ENCODE peak calls at places on chromosomes 11 and 22, in seven cellular contexts. U is testis, T is fibroblast of mammary gland, M is omental fat pad, H is WTC11, J is Calu3, E is neural crest cell. X is an unnamed sample.
A peak's percentile ranks its signal among the peaks of the same experiment; 100 is the strongest.

GRCh38 chr11:83611616-83612015 is 325.4 kb upstream of the CCDC90B start:
- DNase-seq in U (no peak), T (no peak), M (no peak), H (no peak), J (no peak), E (no peak), X (no peak)

GRCh38 chr11:31651822-31652221 is 142.3 kb downstream of the ELP4 start:
- DNase-seq in U (no peak), T (no peak), M (no peak), H (no peak), J (no peak), E (no peak), X (no peak)

GRCh38 chr22:22058649-22059475 is 76.3 kb upstream of the TOP3B start:
- DNase-seq in U (no peak), T (no peak), M (no peak), H (no peak), J (no peak), E (no peak), X (no peak)

GRCh38 chr11:22976146-22976545 is 115.9 kb upstream of the CCDC179 start:
- DNase-seq in U (no peak), T (peak; percentile 80), M (no peak), H (no peak), J (peak; percentile 65), E (no peak), X (peak; percentile 73)

GRCh38 chr11:81092517-81092916 is 1641.1 kb downstream of the FAM181B start:
- DNase-seq in U (no peak), T (no peak), M (no peak), H (no peak), J (no peak), E (no peak), X (no peak)

GRCh38 chr11:33941637-33942160 is 49.8 kb upstream of the LMO2 start:
- DNase-seq in U (no peak), T (peak; percentile 21), M (no peak), H (no peak), J (no peak), E (no peak), X (no peak)

GRCh38 chr11:74866557-74866956 is 82.3 kb downstream of the XRRA1 start:
- DNase-seq in U (no peak), T (no peak), M (no peak), H (no peak), J (no peak), E (no peak), X (no peak)

GRCh38 chr11:117946196-117946841 is 17.1 kb upstream of the TMPRSS13 start:
- DNase-seq in U (no peak), T (no peak), M (no peak), H (no peak), J (no peak), E (no peak), X (no peak)

GRCh38 chr11:117815262-117815803 is 9.2 kb downstream of the FXYD2 start:
- DNase-seq in U (no peak), T (no peak), M (no peak), H (no peak), J (no peak), E (no peak), X (no peak)

GRCh38 chr11:126355926-126356897 is 726 bp downstream of the ST3GAL4 start:
- DNase-seq in U (no peak), T (peak; percentile 33), M (no peak), H (peak; percentile 51), J (no peak), E (no peak), X (peak; percentile 68)

GRCh38 chr11:114180301-114181055 is 115.7 kb upstream of the NNMT start:
- DNase-seq in U (peak; percentile 73), T (peak; percentile 48), M (no peak), H (peak; percentile 59), J (peak; percentile 47), E (no peak), X (peak; percentile 61)

GRCh38 chr22:26672060-26672471 is 14.7 kb downstream of the MIAT start:
- DNase-seq in U (no peak), T (no peak), M (no peak), H (no peak), J (no peak), E (no peak), X (no peak)

GRCh38 chr11:78886616-78887015 is 312.0 kb upstream of the NARS2 start:
- DNase-seq in U (no peak), T (peak; percentile 70), M (no peak), H (no peak), J (no peak), E (no peak), X (peak; percentile 96)

GRCh38 chr11:128488471-128488870 is 98.9 kb downstream of the ETS1 start:
- DNase-seq in U (no peak), T (peak; percentile 99), M (no peak), H (no peak), J (no peak), E (no peak), X (peak; percentile 92)

GRCh38 chr22:32775957-32776356 is 25.5 kb upstream of the TIMP3 start:
- DNase-seq in U (no peak), T (no peak), M (no peak), H (no peak), J (no peak), E (no peak), X (peak; percentile 29)

GRCh38 chr22:37403267-37403960 is 23.9 kb downstream of the ELFN2 start:
- DNase-seq in U (no peak), T (no peak), M (no peak), H (peak; percentile 60), J (no peak), E (no peak), X (no peak)

GRCh38 chr22:17359501-17359900 is 9.8 kb upstream of the CECR2 start:
- DNase-seq in U (no peak), T (no peak), M (no peak), H (no peak), J (no peak), E (no peak), X (no peak)

GRCh38 chr22:27032121-27032761 is 374.9 kb downstream of the MIAT start:
- DNase-seq in U (peak; percentile 37), T (no peak), M (no peak), H (peak; percentile 78), J (no peak), E (peak; percentile 18), X (peak; percentile 5)

GRCh38 chr11:122888162-122888561 is 5.6 kb downstream of the JHY start:
- DNase-seq in U (no peak), T (no peak), M (no peak), H (no peak), J (no peak), E (no peak), X (no peak)

GRCh38 chr11:85988780-85989179 is 80.1 kb downstream of the PICALM start:
- DNase-seq in U (no peak), T (no peak), M (no peak), H (no peak), J (no peak), E (no peak), X (no peak)

GRCh38 chr11:104164028-104164520 is at the start of gene PDGFD:
- DNase-seq in U (peak; percentile 70), T (peak; percentile 69), M (no peak), H (peak; percentile 89), J (peak; percentile 79), E (peak; percentile 65), X (peak; percentile 35)
- TF ChIP-seq CTCF in U (no peak), T (peak; percentile 28), M (no peak), H (no peak), J (peak; percentile 23), E (peak; percentile 66), X (no peak)

GRCh38 chr22:46833228-46833627 is 70.8 kb downstream of the TBC1D22A start:
- DNase-seq in U (no peak), T (no peak), M (no peak), H (peak; percentile 67), J (peak; percentile 68), E (no peak), X (peak; percentile 42)
- TF ChIP-seq CTCF in U (no peak), T (no peak), M (no peak), H (no peak), J (peak; percentile 46), E (peak; percentile 60), X (no peak)

DNA sequence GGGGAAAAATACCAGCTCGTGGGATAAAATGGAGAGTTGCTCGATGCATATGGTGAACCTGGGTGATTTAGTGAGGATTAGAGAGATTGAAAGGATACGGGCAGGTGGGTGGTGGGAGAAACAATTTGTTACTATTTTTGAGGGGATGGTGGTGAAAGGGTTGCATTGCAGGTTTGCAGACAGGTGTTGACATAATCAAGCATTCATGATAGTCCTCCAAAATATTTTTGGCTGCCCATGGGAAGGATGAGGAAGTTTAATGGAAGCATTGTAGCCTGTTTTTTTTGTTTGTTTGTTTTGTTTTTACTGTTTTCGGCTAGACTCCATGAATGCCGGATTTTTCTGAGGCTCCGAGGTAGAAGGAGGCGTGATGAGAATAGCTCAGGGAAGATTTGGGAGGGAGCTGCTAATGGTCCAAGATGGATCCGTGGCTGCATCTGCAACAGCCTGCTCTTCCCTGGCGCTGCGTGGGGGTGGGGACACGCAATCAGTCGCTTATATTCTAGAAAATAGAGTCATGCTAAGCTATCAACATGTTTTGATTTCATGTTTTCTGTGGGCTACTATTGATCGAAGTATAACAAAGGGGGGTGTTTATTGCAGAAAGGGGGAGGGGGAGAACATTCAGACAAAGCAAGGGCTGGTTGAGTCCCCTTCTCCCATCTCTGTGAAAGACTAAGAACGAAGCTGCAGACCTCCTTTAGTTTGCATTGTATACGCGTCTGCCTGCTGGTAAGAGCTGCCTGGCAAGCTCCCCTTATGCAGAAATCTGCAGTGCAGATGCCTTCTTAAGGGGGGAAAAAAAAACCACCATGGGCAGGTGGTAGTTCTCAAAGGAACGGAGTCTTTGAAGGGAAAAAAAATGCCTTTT is 980 bp downstream of the RTN3 start:
- DNase-seq in U (peak; percentile 62), T (peak; percentile 16), M (no peak), H (no peak), J (peak; percentile 20), E (peak; percentile 11), X (peak; percentile 33)
- TF ChIP-seq CTCF in U (peak; percentile 7), T (no peak), M (no peak), H (no peak), J (peak; percentile 48), E (peak; percentile 55), X (peak; percentile 14)

DNA sequence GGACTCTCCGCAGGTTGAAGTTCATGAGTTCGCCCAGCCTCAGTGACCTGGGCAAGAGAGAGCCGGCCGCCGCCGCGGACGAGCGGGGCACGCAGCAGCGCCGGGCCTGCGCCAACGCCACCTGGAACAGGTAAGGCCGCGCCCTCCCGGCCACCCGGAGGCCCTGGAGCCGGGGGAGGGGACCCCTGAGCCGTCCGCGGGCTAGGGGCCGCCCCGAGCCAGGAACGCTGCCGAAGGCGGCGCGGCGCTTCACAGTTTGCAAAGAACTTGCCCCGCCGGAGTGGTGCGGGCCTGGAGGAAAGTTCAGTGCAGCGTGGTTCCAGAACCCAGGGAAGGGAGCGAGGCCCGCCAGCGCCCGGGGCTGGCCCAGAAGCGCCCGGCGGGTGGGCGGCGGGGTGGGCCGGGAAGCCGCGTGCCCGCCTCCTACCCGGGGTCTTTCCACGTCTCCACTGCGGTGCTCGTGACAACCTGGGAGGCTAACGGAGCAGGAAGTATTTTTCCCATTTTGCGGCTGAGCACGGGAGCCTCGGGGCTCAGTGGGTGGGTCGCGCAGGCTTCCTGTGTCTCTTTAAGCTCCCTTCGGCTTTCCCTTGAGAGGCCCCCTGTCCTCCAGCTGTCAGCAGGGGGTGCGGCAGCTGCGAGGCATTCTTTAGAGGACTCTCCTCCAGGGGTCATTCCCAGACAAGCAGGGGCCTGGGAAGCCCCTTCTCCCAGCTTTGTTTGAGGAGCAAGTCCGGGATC is 645 bp downstream of the PRR5 start:
- DNase-seq in U (peak; percentile 26), T (no peak), M (no peak), H (peak; percentile 67), J (peak; percentile 52), E (peak; percentile 18), X (peak; percentile 16)
- TF ChIP-seq CTCF in U (no peak), T (no peak), M (no peak), H (no peak), J (no peak), E (no peak), X (no peak)